ENCODE peak calls at places on chromosomes 4 and X, in four cellular contexts. B is sigmoid colon, L is prostate gland, Y is stomach. H is an unnamed sample.

GRCh38 chr4:112735474-112735951 is 98.6 kb downstream of the LARP7 start:
- DNase-seq in B (no peak), Y (no peak), L (no peak), H (no peak)

GRCh38 chrX:24026403-24026801 is 584 bp downstream of the KLHL15 start:
- DNase-seq in L (no peak), Y (no peak), B (no peak), H (no peak)

GRCh38 chr4:45741897-45742296 is 382.0 kb downstream of the GABRG1 start:
- DNase-seq in L (no peak), B (no peak), Y (no peak), H (no peak)

GRCh38 chr4:8303081-8303480 is 33.5 kb downstream of the HTRA3 start:
- DNase-seq in L (no peak), B (peak), Y (no peak), H (no peak)

GRCh38 chrX:24728530-24728929 is 34.8 kb downstream of the POLA1 start:
- DNase-seq in Y (no peak), B (no peak), L (no peak), H (no peak)

GRCh38 chrX:40083120-40083978 is 14.4 kb downstream of the BCOR start:
- DNase-seq in B (no peak), Y (peak), L (peak), H (peak)

GRCh38 chr4:138522366-138522765 is 280.2 kb upstream of the SLC7A11 start:
- DNase-seq in B (no peak), L (no peak), Y (no peak), H (no peak)

GRCh38 chr4:23614284-23614892 is 275.5 kb downstream of the PPARGC1A start:
- DNase-seq in Y (no peak), L (no peak), B (no peak), H (no peak)

GRCh38 chr4:7358100-7358735 is 76.5 kb downstream of the PSAPL1 start:
- DNase-seq in Y (peak), B (peak), L (no peak), H (no peak)

GRCh38 chr4:168630445-168631187 is 133.8 kb downstream of the PALLD start:
- DNase-seq in B (no peak), L (no peak), Y (no peak), H (no peak)

GRCh38 chrX:121307441-121307840 is 260.0 kb downstream of the GLUD2 start:
- DNase-seq in Y (no peak), B (no peak), L (no peak), H (no peak)

GRCh38 chrX:16589211-16589610 is 60.7 kb upstream of the S100G start:
- DNase-seq in L (no peak), Y (no peak), B (no peak), H (no peak)

GRCh38 chr4:60794372-60794771 is 405.8 kb upstream of the ADGRL3 start:
- DNase-seq in B (no peak), Y (no peak), L (no peak), H (no peak)

GRCh38 chrX:154019633-154020499 is at the start of gene IRAK1:
- DNase-seq in B (no peak), L (peak), Y (peak), H (peak)

GRCh38 chr4:142419712-142420111 is 426.4 kb downstream of the INPP4B start:
- DNase-seq in L (no peak), Y (no peak), B (no peak), H (no peak)

GRCh38 chrX:104288961-104289360 is 34.2 kb upstream of the ESX1 start:
- DNase-seq in Y (no peak), B (no peak), L (no peak), H (no peak)

GRCh38 chr4:61373901-61374611 is 173.9 kb downstream of the ADGRL3 start:
- DNase-seq in B (no peak), Y (no peak), L (no peak), H (no peak)

GRCh38 chrX:43552166-43552565 is 103.9 kb upstream of the MAOA start:
- DNase-seq in B (no peak), Y (no peak), L (no peak), H (no peak)

GRCh38 chr4:72568959-72569718 is at the start of gene ADAMTS3:
- DNase-seq in L (peak), Y (peak), B (peak), H (peak)

GRCh38 chrX:47030339-47030738 is 47.9 kb upstream of the RGN start:
- DNase-seq in L (peak), B (no peak), Y (no peak), H (no peak)

GRCh38 chr4:88697588-88698329 is at the start of gene NAP1L5:
- DNase-seq in Y (peak), L (peak), B (peak), H (peak)

GRCh38 chr4:168707205-168707604 is 210.4 kb downstream of the PALLD start:
- DNase-seq in L (no peak), B (no peak), Y (no peak), H (no peak)

GRCh38 chrX:101595739-101596419 is 21.9 kb downstream of the ARMCX6 start:
- DNase-seq in L (peak), Y (no peak), B (no peak), H (peak)

GRCh38 chr4:188002751-188003150 is 7.2 kb downstream of the ZFP42 start:
- DNase-seq in Y (no peak), L (no peak), B (no peak), H (no peak)

GRCh38 chr4:188091-188490 is 63.8 kb downstream of the ZNF718 start:
- DNase-seq in B (no peak), L (no peak), Y (no peak), H (no peak)

GRCh38 chr4:158209825-158210807 is at the start of gene TMEM144:
- DNase-seq in Y (peak), B (peak), L (peak), H (peak)

GRCh38 chr4:36321176-36321575 is 39.8 kb downstream of the DTHD1 start:
- DNase-seq in B (no peak), Y (no peak), L (no peak), H (no peak)

GRCh38 chrX:139194571-139195280 is 335.8 kb upstream of the F9 start:
- DNase-seq in Y (peak), L (peak), B (no peak), H (no peak)
- TF ChIP-seq POLR2A in Y (no peak), L (no peak), B (no peak), H (no peak)

GRCh38 chrX:133473451-133473850 is 58.2 kb upstream of the GPC4 start:
- DNase-seq in B (no peak), L (no peak), Y (no peak), H (no peak)

GRCh38 chrX:133474559-133474958 is 59.3 kb upstream of the GPC4 start:
- DNase-seq in B (no peak), Y (no peak), L (no peak), H (no peak)

GRCh38 chrX:133475953-133476352 is 60.7 kb upstream of the GPC4 start:
- DNase-seq in Y (no peak), B (no peak), L (no peak), H (no peak)

GRCh38 chrX:133475521-133475920 is 60.2 kb upstream of the GPC4 start:
- DNase-seq in L (no peak), B (peak), Y (no peak), H (no peak)
- TF ChIP-seq POLR2AphosphoS5 in L (no peak), B (peak), Y (no peak), H (no peak)

DNA sequence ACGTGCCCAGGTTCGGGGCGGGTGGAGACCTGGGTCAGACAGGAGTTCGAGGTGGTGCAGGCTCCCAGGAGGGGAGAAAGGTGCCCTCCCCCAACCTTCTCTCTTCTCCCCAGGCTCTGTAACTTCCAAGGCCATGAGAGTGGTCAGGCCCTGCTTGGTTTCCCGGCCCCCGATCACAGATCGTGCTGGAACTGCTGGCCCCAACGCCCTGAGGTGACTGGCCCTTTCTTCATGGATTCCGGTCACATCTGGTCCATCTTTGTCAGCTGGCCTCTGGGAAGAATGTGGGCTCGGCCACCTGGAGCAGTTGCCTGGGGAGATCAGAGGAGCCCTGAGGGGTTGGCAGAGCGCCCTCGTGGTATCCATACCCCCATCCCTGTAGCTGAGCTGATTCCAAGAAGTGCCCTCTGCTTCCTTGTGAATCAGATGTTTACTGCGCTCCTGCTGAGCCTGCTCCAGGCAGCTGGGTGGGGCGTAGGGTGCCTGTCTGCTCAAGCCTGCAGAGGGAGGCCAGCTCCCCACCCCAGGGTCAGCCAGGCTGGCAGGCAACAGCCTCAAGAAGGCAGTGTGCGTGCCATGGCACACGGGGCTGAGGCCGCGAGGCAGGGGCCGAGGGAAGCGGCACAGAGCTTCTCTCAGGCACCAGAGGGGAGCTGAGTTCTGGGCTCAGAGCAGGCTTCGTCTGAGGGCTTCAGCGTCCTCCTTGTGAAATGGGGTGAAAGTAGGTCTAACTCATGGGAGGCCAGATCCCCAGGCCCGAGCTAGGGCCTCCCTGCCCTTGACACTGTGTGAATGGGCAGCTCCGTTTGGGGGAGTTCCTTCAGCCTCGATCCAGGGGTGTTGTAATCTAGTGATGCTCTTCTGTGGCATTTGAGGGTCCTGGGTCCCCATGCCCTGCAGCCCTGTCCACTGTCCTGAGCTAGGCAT is 3.6 kb downstream of the SH3BP2 start:
- DNase-seq in Y (peak), B (peak), L (peak), H (no peak)
- TF ChIP-seq POLR2A in Y (no peak), B (peak), L (peak), H (no peak)

GRCh38 chr4:119189638-119190037 is 22.9 kb upstream of the USP53 start:
- DNase-seq in B (no peak), Y (no peak), L (no peak), H (no peak)
- TF ChIP-seq POLR2AphosphoS5 in B (peak), Y (peak), L (no peak), H (no peak)

DNA sequence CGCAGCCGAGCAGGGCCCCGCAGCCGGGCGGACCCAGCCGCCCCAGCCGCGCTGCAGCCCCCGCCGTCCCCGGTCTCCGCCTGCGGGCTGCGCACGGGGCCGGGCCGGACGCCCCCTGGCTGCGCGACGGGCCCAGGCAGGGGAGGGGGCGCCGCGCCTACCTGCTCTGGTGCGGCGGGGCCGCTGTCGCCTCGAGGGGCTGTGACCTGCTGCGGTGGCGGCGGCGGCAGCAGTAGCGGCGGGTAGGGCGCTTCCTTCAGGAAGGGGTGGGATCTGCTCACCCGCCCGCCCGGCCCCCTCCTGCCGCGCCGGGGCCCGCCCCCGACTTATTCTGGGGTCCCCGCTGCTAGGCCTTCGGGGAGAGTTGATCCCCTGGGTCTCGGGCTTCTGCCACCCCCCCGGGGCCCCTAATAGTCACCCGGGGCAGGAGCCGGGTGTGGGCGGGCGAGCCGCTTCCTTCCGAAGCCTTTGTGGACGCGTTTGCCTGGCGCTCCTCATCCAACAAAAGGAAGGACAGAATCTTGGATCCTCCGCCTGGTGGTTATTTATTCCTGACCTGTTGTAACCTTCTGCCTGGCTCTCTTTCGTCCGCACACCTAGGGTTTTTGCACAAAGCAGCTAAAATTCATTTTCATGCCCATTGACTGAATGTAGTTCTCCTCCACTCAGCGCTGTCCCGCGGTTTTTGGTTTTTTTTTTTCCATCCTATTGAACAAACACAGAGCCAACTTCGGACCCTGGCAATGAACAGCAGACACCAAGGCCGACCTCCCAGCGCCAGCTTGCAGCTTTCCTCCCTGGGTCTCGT is at the start of gene TMEM150C:
- DNase-seq in Y (no peak), B (no peak), L (peak), H (peak)
- TF ChIP-seq POLR2A in Y (no peak), B (no peak), L (no peak), H (no peak)

GRCh38 chrX:48919947-48920712 is 1.3 kb upstream of the PIM2 start:
- DNase-seq in L (no peak), B (no peak), Y (no peak), H (no peak)

GRCh38 chrX:48920713-48921104 is 1.9 kb upstream of the PIM2 start:
- DNase-seq in Y (no peak), L (no peak), B (no peak), H (no peak)

GRCh38 chrX:48918644-48919340 is at the start of gene PIM2:
- DNase-seq in L (peak), Y (peak), B (peak), H (peak)

GRCh38 chrX:48918303-48918643 is 551 bp downstream of the PIM2 start:
- DNase-seq in Y (no peak), B (no peak), L (no peak), H (no peak)

GRCh38 chrX:48919360-48919821 is 567 bp upstream of the PIM2 start:
- DNase-seq in L (no peak), B (no peak), Y (no peak), H (no peak)
- TF ChIP-seq POLR2AphosphoS5 in L (no peak), B (no peak), Y (no peak), H (no peak)

H was measured in GM12892.